ENCODE peak calls at places on chromosomes 16 and 17, in seven cellular contexts. One of them, this sample, is unnamed. For H3K4me1, the result is how much of the 10 kb centered on the place peaks cover.

GRCh38 chr17:17792551-17793377 is 44.0 kb downstream of the SREBF1 start:
- DNase-seq in CD8-positive, alpha-beta T cell: peak
- DNase-seq in left lung: no peak
- DNase-seq in adrenal gland: peak
- DNase-seq in CD4-positive, alpha-beta memory T cell: peak
- DNase-seq in cardiac muscle cell: peak
- DNase-seq in tibial artery: no peak
- DNase-seq in this sample: no peak

GRCh38 chr17:57255182-57255775 is 1.0 kb upstream of the MSI2 start:
- DNase-seq in left lung: no peak
- DNase-seq in CD8-positive, alpha-beta T cell: no peak
- DNase-seq in cardiac muscle cell: no peak
- DNase-seq in CD4-positive, alpha-beta memory T cell: no peak
- DNase-seq in tibial artery: no peak
- DNase-seq in adrenal gland: no peak
- DNase-seq in this sample: no peak

GRCh38 chr17:73899839-73900238 is 255.6 kb upstream of the SDK2 start:
- DNase-seq in CD4-positive, alpha-beta memory T cell: no peak
- DNase-seq in tibial artery: no peak
- DNase-seq in left lung: no peak
- DNase-seq in adrenal gland: no peak
- DNase-seq in cardiac muscle cell: no peak
- DNase-seq in CD8-positive, alpha-beta T cell: no peak
- DNase-seq in this sample: no peak

GRCh38 chr17:4769628-4770027 is 2.1 kb upstream of the TM4SF5 start:
- DNase-seq in CD4-positive, alpha-beta memory T cell: no peak
- DNase-seq in cardiac muscle cell: no peak
- DNase-seq in tibial artery: no peak
- DNase-seq in left lung: no peak
- DNase-seq in adrenal gland: no peak
- DNase-seq in CD8-positive, alpha-beta T cell: no peak
- DNase-seq in this sample: no peak

GRCh38 chr17:20202141-20202574 is 193.0 kb downstream of the SPECC1 start:
- DNase-seq in CD8-positive, alpha-beta T cell: no peak
- DNase-seq in CD4-positive, alpha-beta memory T cell: no peak
- DNase-seq in cardiac muscle cell: no peak
- DNase-seq in tibial artery: no peak
- DNase-seq in adrenal gland: no peak
- DNase-seq in left lung: no peak
- DNase-seq in this sample: no peak

GRCh38 chr17:66948061-66948750 is 16.3 kb upstream of the CACNG4 start:
- DNase-seq in CD4-positive, alpha-beta memory T cell: no peak
- DNase-seq in adrenal gland: no peak
- DNase-seq in cardiac muscle cell: no peak
- DNase-seq in CD8-positive, alpha-beta T cell: no peak
- DNase-seq in left lung: peak
- DNase-seq in tibial artery: no peak
- DNase-seq in this sample: peak

GRCh38 chr16:11307639-11308492 is 26.7 kb upstream of the PRM1 start:
- DNase-seq in adrenal gland: no peak
- DNase-seq in tibial artery: no peak
- DNase-seq in CD8-positive, alpha-beta T cell: no peak
- DNase-seq in CD4-positive, alpha-beta memory T cell: no peak
- DNase-seq in cardiac muscle cell: no peak
- DNase-seq in left lung: no peak
- DNase-seq in this sample: no peak

GRCh38 chr17:7842380-7842949 is 8.4 kb downstream of the KDM6B start:
- DNase-seq in CD4-positive, alpha-beta memory T cell: peak
- DNase-seq in cardiac muscle cell: peak
- DNase-seq in CD8-positive, alpha-beta T cell: peak
- DNase-seq in adrenal gland: peak
- DNase-seq in left lung: peak
- DNase-seq in tibial artery: peak
- DNase-seq in this sample: peak

GRCh38 chr16:15777533-15778203 is 79.2 kb downstream of the MYH11 start:
- DNase-seq in tibial artery: no peak
- DNase-seq in CD8-positive, alpha-beta T cell: no peak
- DNase-seq in CD4-positive, alpha-beta memory T cell: no peak
- DNase-seq in cardiac muscle cell: peak
- DNase-seq in adrenal gland: no peak
- DNase-seq in left lung: no peak
- DNase-seq in this sample: peak

GRCh38 chr16:68231384-68232136 is 4.4 kb downstream of the ESRP2 start:
- DNase-seq in tibial artery: peak
- DNase-seq in CD8-positive, alpha-beta T cell: no peak
- DNase-seq in cardiac muscle cell: no peak
- DNase-seq in adrenal gland: no peak
- DNase-seq in CD4-positive, alpha-beta memory T cell: no peak
- DNase-seq in left lung: peak
- DNase-seq in this sample: no peak

GRCh38 chr16:1580256-1580655 is 31.6 kb downstream of the IFT140 start:
- DNase-seq in adrenal gland: no peak
- DNase-seq in CD8-positive, alpha-beta T cell: no peak
- DNase-seq in left lung: no peak
- DNase-seq in CD4-positive, alpha-beta memory T cell: no peak
- DNase-seq in cardiac muscle cell: no peak
- DNase-seq in tibial artery: no peak
- DNase-seq in this sample: no peak
- H3K27ac ChIP-seq in adrenal gland: no peak
- H3K27ac ChIP-seq in CD8-positive, alpha-beta T cell: no peak
- H3K27ac ChIP-seq in left lung: no peak
- H3K27ac ChIP-seq in CD4-positive, alpha-beta memory T cell: no peak
- H3K27ac ChIP-seq in cardiac muscle cell: no peak
- H3K27ac ChIP-seq in tibial artery: no peak
- H3K27ac ChIP-seq in this sample: no peak

DNA sequence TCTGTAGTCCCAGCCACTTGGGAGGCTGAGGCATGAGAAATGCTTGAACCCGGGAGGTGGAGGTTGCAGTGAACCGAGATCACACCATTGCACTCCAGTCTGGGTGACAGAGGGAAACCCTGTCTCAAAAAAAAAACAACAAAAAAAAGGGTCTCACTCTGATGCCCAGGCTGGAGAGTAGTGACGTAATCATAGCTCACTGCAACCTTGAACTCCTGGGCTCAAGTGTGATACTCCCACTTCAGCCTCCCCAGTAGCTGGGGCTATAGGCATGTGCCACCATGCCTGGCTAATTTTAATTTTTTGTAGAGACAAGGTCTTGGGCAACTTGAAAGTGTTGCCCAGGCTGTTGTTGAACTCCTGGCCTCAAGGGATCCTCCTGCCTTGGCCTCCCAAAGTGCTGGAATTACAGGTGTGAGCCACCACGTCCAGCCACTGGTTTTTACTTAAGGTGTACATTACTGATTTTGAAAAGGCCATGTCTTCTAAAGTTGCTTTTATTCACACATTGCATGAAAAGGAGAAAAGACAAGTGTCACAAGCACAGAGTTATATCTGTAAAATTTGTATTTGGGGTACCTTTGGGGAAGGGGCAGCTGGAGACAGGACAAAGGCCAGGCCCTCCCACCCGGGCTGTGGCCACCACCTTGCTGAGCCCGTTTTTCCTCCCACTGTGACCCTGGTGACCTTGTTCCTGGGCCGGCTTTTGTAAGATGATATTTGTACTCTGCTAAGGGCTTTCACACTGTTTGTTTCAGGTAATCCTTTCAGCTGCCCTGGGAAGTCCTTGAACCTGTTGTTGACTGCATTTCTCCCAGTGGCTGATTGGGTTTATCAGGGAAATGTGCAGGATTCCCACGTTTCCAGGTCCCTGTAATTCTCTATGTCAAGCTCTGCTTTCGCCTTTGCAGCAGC is 11.5 kb downstream of the GPT2 start:
- DNase-seq in cardiac muscle cell: no peak
- DNase-seq in CD8-positive, alpha-beta T cell: no peak
- DNase-seq in CD4-positive, alpha-beta memory T cell: no peak
- DNase-seq in adrenal gland: no peak
- DNase-seq in left lung: no peak
- DNase-seq in tibial artery: no peak
- DNase-seq in this sample: no peak
- H3K4me1 ChIP-seq in cardiac muscle cell: under half
- H3K4me1 ChIP-seq in CD8-positive, alpha-beta T cell: under half
- H3K4me1 ChIP-seq in CD4-positive, alpha-beta memory T cell: under half
- H3K4me1 ChIP-seq in adrenal gland: under half
- H3K4me1 ChIP-seq in left lung: under half
- H3K4me1 ChIP-seq in tibial artery: under half
- H3K4me1 ChIP-seq in this sample: under half

GRCh38 chr16:30417447-30418349 is 10.3 kb downstream of the ZNF771 start:
- DNase-seq in tibial artery: peak
- DNase-seq in CD8-positive, alpha-beta T cell: peak
- DNase-seq in adrenal gland: peak
- DNase-seq in cardiac muscle cell: peak
- DNase-seq in CD4-positive, alpha-beta memory T cell: peak
- DNase-seq in left lung: peak
- DNase-seq in this sample: no peak
- H3K27ac ChIP-seq in tibial artery: peak
- H3K27ac ChIP-seq in CD8-positive, alpha-beta T cell: peak
- H3K27ac ChIP-seq in adrenal gland: peak
- H3K27ac ChIP-seq in cardiac muscle cell: peak
- H3K27ac ChIP-seq in CD4-positive, alpha-beta memory T cell: peak
- H3K27ac ChIP-seq in left lung: peak
- H3K27ac ChIP-seq in this sample: no peak

GRCh38 chr16:85046472-85046916 is 18.9 kb downstream of the KIAA0513 start:
- DNase-seq in CD8-positive, alpha-beta T cell: no peak
- DNase-seq in adrenal gland: no peak
- DNase-seq in cardiac muscle cell: no peak
- DNase-seq in CD4-positive, alpha-beta memory T cell: no peak
- DNase-seq in left lung: peak
- DNase-seq in tibial artery: no peak
- DNase-seq in this sample: no peak
- H3K4me1 ChIP-seq in CD8-positive, alpha-beta T cell: under half
- H3K4me1 ChIP-seq in adrenal gland: under half
- H3K4me1 ChIP-seq in cardiac muscle cell: under half
- H3K4me1 ChIP-seq in CD4-positive, alpha-beta memory T cell: under half
- H3K4me1 ChIP-seq in left lung: under half
- H3K4me1 ChIP-seq in tibial artery: under half
- H3K4me1 ChIP-seq in this sample: under half